ENCODE peak calls at places on chromosomes 2 and 18, in five cellular contexts. E is cardiac muscle cell, A is breast epithelium, K is astrocyte, R is ovary. B is an unnamed sample.

GRCh38 chr18:59372975-59373374 is 13.9 kb upstream of the LMAN1 start:
- DNase-seq in R (no peak), E (no peak), K (no peak), A (no peak), B (no peak)

GRCh38 chr18:10454800-10455550 is 540 bp downstream of the APCDD1 start:
- DNase-seq in E (peak), A (no peak), R (peak), K (no peak), B (no peak)

GRCh38 chr2:229342376-229342775 is 71.3 kb upstream of the PID1 start:
- DNase-seq in K (no peak), E (peak), R (peak), A (no peak), B (peak)

GRCh38 chr2:109128466-109129355 is at the start of gene SH3RF3:
- DNase-seq in E (peak), A (no peak), R (peak), K (peak), B (peak)

GRCh38 chr2:15943914-15944313 is 3.6 kb downstream of the MYCN start:
- DNase-seq in E (peak), A (no peak), K (no peak), R (no peak), B (no peak)

GRCh38 chr2:188963738-188964137 is 10.4 kb upstream of the COL3A1 start:
- DNase-seq in E (peak), A (no peak), K (no peak), R (no peak), B (no peak)

GRCh38 chr2:141698500-141698899 is 432.3 kb downstream of the LRP1B start:
- DNase-seq in E (no peak), K (no peak), A (no peak), R (no peak), B (no peak)

GRCh38 chr18:48931680-48932461 is 18.9 kb downstream of the SMAD7 start:
- DNase-seq in R (peak), K (no peak), A (no peak), E (no peak), B (no peak)

GRCh38 chr2:32997714-32998113 is 51.0 kb downstream of the LTBP1 start:
- DNase-seq in R (no peak), E (no peak), K (no peak), A (no peak), B (no peak)

GRCh38 chr2:21356076-21356856 is 232.5 kb downstream of the TDRD15 start:
- DNase-seq in K (no peak), A (no peak), E (no peak), R (no peak), B (no peak)

GRCh38 chr18:12398625-12399024 is 9.1 kb upstream of the PRELID3A start:
- DNase-seq in R (no peak), K (no peak), E (no peak), A (no peak), B (no peak)

GRCh38 chr18:48563027-48563426 is 24.2 kb downstream of the CTIF start:
- DNase-seq in E (peak), K (peak), R (no peak), A (no peak), B (peak)

GRCh38 chr18:33369711-33370449 is 70.6 kb downstream of the CCDC178 start:
- DNase-seq in R (no peak), A (no peak), K (no peak), E (no peak), B (no peak)

GRCh38 chr2:100940766-100941645 is 61.1 kb upstream of the RPL31 start:
- DNase-seq in K (no peak), E (peak), R (no peak), A (peak), B (no peak)

GRCh38 chr18:48163184-48164095 is 233.0 kb upstream of the SMAD2 start:
- DNase-seq in R (no peak), A (no peak), E (no peak), K (no peak), B (no peak)

DNA sequence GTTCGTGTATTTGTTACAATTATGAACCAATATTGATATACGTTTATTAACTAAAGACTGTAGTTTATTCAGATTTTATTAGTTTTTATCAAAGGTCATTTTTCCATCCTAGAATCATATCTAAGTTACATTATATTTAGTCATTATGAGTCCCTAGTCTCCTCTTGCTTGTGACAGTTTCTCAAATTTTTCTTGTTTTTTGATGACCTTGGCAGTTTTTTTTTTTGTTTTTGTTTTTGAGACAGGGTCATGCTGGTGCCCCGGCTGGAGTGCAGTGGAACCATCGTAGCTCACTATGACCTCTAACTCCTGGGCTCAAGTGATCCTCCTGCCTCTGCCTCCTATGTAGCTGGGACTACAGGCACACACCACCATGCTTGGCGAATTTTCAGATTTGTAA is 18.3 kb upstream of the SLC39A10 start:
- DNase-seq in A (no peak), E (no peak), K (no peak), R (no peak), B (no peak)
- H3K27ac ChIP-seq in A (no peak), E (no peak), K (no peak), R (no peak), B (no peak)

DNA sequence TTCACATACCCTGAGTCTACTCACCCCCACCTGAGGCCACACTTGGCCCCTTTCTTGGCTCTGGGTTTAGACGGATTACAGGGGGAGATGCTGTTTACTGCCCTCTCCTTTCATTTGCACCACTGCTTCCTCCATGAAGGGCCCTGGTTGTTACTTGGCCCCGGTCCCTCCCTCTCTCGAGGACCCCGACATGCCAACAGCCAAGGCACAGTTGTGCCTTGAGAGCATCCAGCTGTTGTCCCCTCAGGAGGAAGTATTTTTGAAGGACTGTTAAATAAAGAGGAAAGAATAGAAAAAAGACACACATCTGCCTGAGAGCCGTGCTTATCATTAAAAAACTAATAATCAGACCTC is 44.0 kb downstream of the ITGB1BP1 start:
- DNase-seq in K (no peak), A (no peak), E (no peak), R (no peak), B (no peak)
- H3K27ac ChIP-seq in K (no peak), A (peak), E (no peak), R (no peak), B (peak)

GRCh38 chr2:45132551-45132950 is 123.3 kb upstream of the SIX2 start:
- DNase-seq in A (no peak), K (no peak), E (no peak), R (no peak), B (no peak)

GRCh38 chr2:45131587-45131986 is 122.3 kb upstream of the SIX2 start:
- DNase-seq in R (no peak), A (no peak), E (peak), K (peak), B (peak)

GRCh38 chr2:45130758-45131157 is 121.5 kb upstream of the SIX2 start:
- DNase-seq in E (no peak), K (no peak), R (no peak), A (no peak), B (peak)

GRCh38 chr2:45134726-45135125 is 125.5 kb upstream of the SIX2 start:
- DNase-seq in A (no peak), E (peak), R (no peak), K (no peak), B (no peak)

DNA sequence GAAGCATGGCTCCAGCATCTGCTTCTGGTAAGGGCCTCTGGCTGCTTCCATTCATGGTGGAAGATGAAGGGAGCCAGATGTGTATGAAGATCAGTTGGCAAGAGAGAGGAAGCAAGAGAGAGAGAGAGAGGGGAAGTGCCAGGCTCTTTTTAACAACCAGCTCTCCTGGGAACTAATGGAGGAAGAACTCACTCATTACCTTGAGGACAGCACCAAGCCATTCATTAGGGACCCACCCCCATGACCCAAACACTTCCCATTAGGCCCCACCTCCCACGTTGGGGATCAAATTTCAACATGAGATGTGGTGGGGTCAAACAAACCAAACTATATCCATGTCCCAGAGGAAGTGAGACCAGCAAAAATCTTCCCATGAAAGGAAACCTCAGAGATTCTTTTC is 124.8 kb upstream of the SIX2 start:
- DNase-seq in R (no peak), E (peak), A (no peak), K (no peak), B (no peak)
- H3K27ac ChIP-seq in R (no peak), E (no peak), A (no peak), K (no peak), B (no peak)

GRCh38 chr18:830315-830901 is 18.4 kb upstream of the YES1 start:
- DNase-seq in A (no peak), E (peak), K (peak), R (no peak), B (no peak)

GRCh38 chr18:832085-832681 is 20.1 kb upstream of the YES1 start:
- DNase-seq in K (no peak), E (no peak), A (no peak), R (no peak), B (no peak)

GRCh38 chr18:825891-826585 is 14.0 kb upstream of the YES1 start:
- DNase-seq in R (no peak), A (no peak), E (peak), K (no peak), B (no peak)

GRCh38 chr18:827093-827677 is 15.1 kb upstream of the YES1 start:
- DNase-seq in R (no peak), E (no peak), K (no peak), A (no peak), B (no peak)

DNA sequence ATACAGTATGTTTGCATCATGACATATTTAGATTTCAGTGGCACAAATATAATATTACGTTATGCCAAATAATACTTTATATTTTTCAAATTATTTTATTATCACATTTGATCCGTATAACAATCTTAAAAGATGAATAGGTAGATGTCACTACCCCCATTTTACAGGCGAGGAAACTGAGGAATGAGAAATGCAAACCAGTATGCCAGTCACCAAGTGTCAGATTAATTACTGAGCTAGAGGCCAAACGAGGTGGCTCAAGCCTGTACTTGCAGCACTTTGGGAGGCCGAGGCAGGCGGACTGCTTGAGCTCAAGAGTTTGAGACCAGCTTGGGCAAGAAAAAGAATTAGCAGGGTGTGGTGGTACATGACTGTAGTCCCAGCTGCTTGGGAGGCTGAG is 17.4 kb upstream of the YES1 start:
- DNase-seq in E (no peak), K (no peak), R (no peak), A (no peak), B (no peak)
- H3K27ac ChIP-seq in E (no peak), K (no peak), R (no peak), A (no peak), B (no peak)

GRCh38 chr2:136492901-136493300 is 272.4 kb upstream of the THSD7B start:
- DNase-seq in R (no peak), K (no peak), E (no peak), A (no peak), B (no peak)

GRCh38 chr2:136486115-136486514 is 279.2 kb upstream of the THSD7B start:
- DNase-seq in A (no peak), R (no peak), E (no peak), K (no peak), B (no peak)

GRCh38 chr2:136495636-136496035 is 269.7 kb upstream of the THSD7B start:
- DNase-seq in E (no peak), K (no peak), R (no peak), A (no peak), B (no peak)

DNA sequence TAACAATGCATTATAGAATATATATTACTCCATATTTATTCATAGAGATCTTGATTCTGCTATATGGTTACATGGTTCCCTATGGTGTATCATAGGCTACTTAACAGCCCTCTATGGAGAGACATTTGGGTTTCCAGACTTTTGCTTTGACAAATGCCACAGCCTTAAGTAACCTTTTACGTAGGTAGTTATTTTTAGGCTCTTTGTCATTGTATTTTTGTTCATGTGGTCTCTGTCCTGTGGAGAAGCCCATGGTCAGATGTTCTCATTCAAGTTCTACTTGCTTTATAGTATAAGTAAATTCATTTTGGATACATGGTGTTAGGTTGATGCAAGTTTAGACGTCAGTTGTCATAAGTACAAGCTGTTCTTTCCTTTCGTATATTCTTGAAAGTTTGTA is 275.2 kb upstream of the THSD7B start:
- DNase-seq in A (no peak), E (no peak), K (no peak), R (no peak), B (no peak)
- H3K27ac ChIP-seq in A (no peak), E (no peak), K (no peak), R (no peak), B (no peak)

GRCh38 chr2:121195036-121195435 is 90.0 kb downstream of the TFCP2L1 start:
- DNase-seq in K (no peak), E (no peak), A (no peak), R (no peak), B (no peak)

GRCh38 chr2:121194626-121195025 is 90.4 kb downstream of the TFCP2L1 start:
- DNase-seq in K (no peak), R (no peak), A (no peak), E (no peak), B (no peak)

GRCh38 chr2:121197369-121198091 is 87.5 kb downstream of the TFCP2L1 start:
- DNase-seq in E (peak), A (peak), R (no peak), K (peak), B (peak)

GRCh38 chr2:121196132-121196848 is 88.7 kb downstream of the TFCP2L1 start:
- DNase-seq in A (peak), K (no peak), R (no peak), E (no peak), B (no peak)

GRCh38 chr2:121196849-121197155 is 88.2 kb downstream of the TFCP2L1 start:
- DNase-seq in E (no peak), A (no peak), K (no peak), R (no peak), B (no peak)
- H3K27ac ChIP-seq in E (no peak), A (peak), K (no peak), R (no peak), B (no peak)

GRCh38 chr2:66700181-66700686 is 265.3 kb downstream of the MEIS1 start:
- DNase-seq in A (no peak), E (no peak), R (no peak), K (no peak), B (peak)
- H3K27ac ChIP-seq in A (peak), E (no peak), R (no peak), K (no peak), B (no peak)

DNA sequence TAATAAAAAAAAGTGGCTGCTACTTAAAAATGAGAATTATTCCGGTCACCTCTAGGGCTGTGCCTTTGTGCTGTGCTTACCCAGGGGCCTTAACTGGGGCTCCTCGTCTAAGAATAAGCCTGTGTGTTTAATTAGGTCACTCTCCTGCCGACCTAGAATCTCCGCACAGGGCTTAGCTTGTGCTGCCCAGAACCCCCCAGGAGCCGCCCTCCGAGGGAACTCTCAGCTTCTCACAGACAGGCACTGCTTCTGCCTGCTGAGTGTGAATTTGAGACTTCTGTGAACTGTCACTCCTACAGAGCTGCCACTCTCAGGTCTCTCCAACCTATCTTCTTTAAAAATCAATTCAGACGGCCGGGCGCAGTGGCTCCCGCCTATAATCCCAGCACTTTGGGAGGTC is 11.9 kb upstream of the NT5DC4 start:
- DNase-seq in E (no peak), A (no peak), R (no peak), K (no peak), B (no peak)
- H3K27ac ChIP-seq in E (no peak), A (no peak), R (no peak), K (no peak), B (no peak)

GRCh38 chr2:46210063-46210462 is 87.1 kb upstream of the EPAS1 start:
- DNase-seq in A (no peak), K (no peak), R (no peak), E (no peak), B (no peak)
- H3K27ac ChIP-seq in A (no peak), K (no peak), R (no peak), E (no peak), B (no peak)

DNA sequence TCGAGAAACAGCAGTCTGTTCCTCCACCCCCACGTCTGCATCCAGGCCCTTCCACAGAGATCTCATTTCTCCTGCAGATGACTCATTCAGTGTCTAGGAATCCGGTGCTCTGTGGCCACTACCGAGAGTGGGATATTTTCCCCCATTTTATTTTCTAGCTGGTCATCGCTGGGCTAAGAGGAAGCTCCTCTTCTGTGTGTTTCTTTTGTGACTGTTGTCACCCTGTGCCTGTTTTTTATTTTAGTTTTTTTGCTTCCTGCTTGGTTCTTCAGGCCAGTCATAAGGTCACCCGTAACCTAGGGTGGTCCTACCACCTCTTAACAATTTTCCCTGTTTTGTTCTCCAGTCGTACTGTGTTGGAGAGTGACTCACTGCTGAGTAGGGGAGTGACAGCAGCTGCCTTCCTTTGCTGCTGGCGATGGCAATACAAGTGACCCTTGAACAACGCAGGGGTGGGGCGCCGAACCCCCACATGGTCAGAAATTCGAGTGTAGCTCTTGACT is 6.7 kb downstream of the RAMP1 start:
- DNase-seq in R (peak), K (peak), A (no peak), E (peak), B (peak)
- H3K27ac ChIP-seq in R (no peak), K (peak), A (no peak), E (no peak), B (peak)

B was measured in PC-3.